ENCODE peak calls at places on chromosome 1, in nine cellular contexts. D is heart right ventricle, X is fibroblast of lung, F is thoracic aorta, A is H9, H is suprapubic skin, C is tibial nerve, L is cardiac muscle cell, S is vagina. J is an unnamed sample.

GRCh38 chr1:47805826-47806450 is 191.2 kb downstream of the TRABD2B start:
- DNase-seq in D (no peak), X (no peak), F (no peak), A (no peak), H (no peak), C (no peak), L (no peak), S (no peak), J (no peak)

GRCh38 chr1:232620356-232620841 is 9.5 kb downstream of the SIPA1L2 start:
- DNase-seq in D (no peak), X (peak; percentile 81), F (no peak), A (peak; percentile 50), H (no peak), C (no peak), L (peak; percentile 90), S (no peak), J (no peak)

GRCh38 chr1:223077434-223077833 is 65.6 kb downstream of the TLR5 start:
- DNase-seq in D (peak; percentile 50), X (no peak), F (no peak), A (peak; percentile 64), H (no peak), C (no peak), L (no peak), S (no peak), J (no peak)

GRCh38 chr1:40736085-40736531 is 44.6 kb downstream of the NFYC start:
- DNase-seq in D (no peak), X (peak; percentile 86), F (no peak), A (no peak), H (no peak), C (no peak), L (peak; percentile 54), S (no peak), J (no peak)

GRCh38 chr1:201444792-201445191 is 23.3 kb upstream of the TNNI1 start:
- DNase-seq in D (no peak), X (peak; percentile 68), F (no peak), A (peak; percentile 30), H (no peak), C (no peak), L (no peak), S (no peak), J (no peak)

GRCh38 chr1:241834733-241835377 is 13.1 kb upstream of the EXO1 start:
- DNase-seq in D (no peak), X (peak; percentile 59), F (no peak), A (no peak), H (no peak), C (no peak), L (peak; percentile 39), S (no peak), J (no peak)

GRCh38 chr1:236143104-236143948 is 987 bp downstream of the GPR137B start:
- DNase-seq in D (peak; percentile 33), X (peak; percentile 57), F (no peak), A (no peak), H (no peak), C (no peak), L (no peak), S (no peak), J (no peak)

GRCh38 chr1:35180776-35181374 is 12.1 kb downstream of the SFPQ start:
- DNase-seq in D (no peak), X (peak; percentile 60), F (no peak), A (no peak), H (no peak), C (no peak), L (no peak), S (no peak), J (no peak)

GRCh38 chr1:205852969-205853368 is 3.0 kb upstream of the PM20D1 start:
- DNase-seq in D (no peak), X (no peak), F (no peak), A (no peak), H (no peak), C (no peak), L (no peak), S (no peak), J (no peak)

GRCh38 chr1:205856433-205856832 is 6.5 kb upstream of the PM20D1 start:
- DNase-seq in D (no peak), X (no peak), F (no peak), A (no peak), H (no peak), C (no peak), L (no peak), S (no peak), J (no peak)

GRCh38 chr1:205861540-205861939 is 11.6 kb upstream of the PM20D1 start:
- DNase-seq in D (no peak), X (no peak), F (no peak), A (no peak), H (no peak), C (no peak), L (no peak), S (no peak), J (no peak)

DNA sequence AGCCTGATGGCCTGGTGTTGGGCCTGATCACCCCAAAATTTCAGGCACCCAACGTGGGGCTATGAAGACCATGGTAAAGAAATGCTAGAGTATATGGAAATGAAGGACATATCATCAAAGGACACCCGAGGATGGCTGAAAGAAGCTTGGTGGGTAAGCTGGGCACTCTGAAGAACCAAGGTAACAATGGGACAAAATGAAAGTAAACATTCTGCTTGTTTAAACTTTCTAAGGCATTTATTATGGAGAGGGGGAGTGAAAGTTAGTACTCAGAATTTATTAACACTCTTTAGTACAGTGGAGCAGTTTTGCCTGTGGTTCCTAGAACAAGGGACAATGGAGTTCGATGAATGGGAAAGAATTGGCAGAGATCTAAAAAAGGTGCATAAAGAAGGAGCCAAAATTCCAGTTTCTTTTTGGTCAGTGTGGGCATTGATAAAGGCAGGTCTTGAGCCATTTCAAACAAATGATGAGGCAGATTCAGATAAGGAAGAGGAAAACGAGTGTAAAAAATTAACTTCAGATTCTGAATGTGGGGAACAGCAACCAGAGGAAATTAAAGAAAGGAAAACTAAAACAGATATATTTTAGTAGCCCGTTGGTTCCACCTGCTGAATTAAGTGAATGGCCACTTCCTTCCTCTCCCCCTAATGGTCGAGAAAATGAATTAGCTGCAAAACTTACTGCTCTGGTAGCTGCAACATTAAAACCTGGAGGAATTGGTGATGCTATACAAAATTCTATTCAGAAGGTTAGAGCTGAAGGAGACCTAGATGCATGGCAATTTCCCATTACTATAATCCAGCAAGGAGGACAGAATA is 8.4 kb upstream of the PM20D1 start:
- DNase-seq in D (no peak), X (no peak), F (no peak), A (no peak), H (no peak), C (no peak), L (no peak), S (no peak), J (no peak)
- TF ChIP-seq CTCF in D (no peak), X (no peak), F (no peak), A (no peak), H (no peak), C (no peak), L (peak; percentile 5), S (no peak), J (no peak)

GRCh38 chr1:55070765-55071164 is 31.4 kb downstream of the PCSK9 start:
- DNase-seq in D (no peak), X (no peak), F (no peak), A (peak; percentile 30), H (no peak), C (no peak), L (no peak), S (no peak), J (no peak)

GRCh38 chr1:55073187-55073916 is 34.0 kb downstream of the PCSK9 start:
- DNase-seq in D (no peak), X (no peak), F (no peak), A (no peak), H (no peak), C (no peak), L (no peak), S (no peak), J (no peak)

GRCh38 chr1:55070291-55070690 is 30.9 kb downstream of the PCSK9 start:
- DNase-seq in D (no peak), X (no peak), F (no peak), A (no peak), H (no peak), C (no peak), L (no peak), S (no peak), J (no peak)

GRCh38 chr1:55069280-55069679 is 29.9 kb downstream of the PCSK9 start:
- DNase-seq in D (no peak), X (no peak), F (no peak), A (peak; percentile 31), H (no peak), C (no peak), L (no peak), S (no peak), J (no peak)

DNA sequence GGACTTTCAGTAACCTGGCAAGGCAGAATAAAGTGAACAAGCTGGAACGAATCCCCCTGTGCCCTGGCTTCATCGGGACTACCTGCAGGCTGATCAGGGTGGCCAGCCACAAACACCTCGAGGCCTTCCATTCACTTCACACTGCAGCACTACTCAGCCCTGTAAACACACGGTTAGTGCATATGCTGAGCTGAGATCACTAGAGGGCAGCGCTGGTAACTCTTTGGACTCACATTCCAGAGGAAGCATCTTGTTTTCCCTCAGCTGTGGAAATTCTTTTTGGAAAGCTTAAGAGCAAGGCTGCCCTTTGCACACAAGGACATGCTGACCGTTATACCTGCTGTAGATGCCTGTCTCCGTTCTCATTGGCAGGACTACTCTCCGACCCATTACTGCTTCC is 32.1 kb downstream of the PCSK9 start:
- DNase-seq in D (no peak), X (peak; percentile 47), F (no peak), A (peak; percentile 78), H (no peak), C (no peak), L (peak; percentile 79), S (no peak), J (no peak)
- H3K27ac ChIP-seq in D (no peak overlapping the region), X (no peak overlapping the region), F (no peak overlapping the region), A (no peak overlapping the region), H (no peak overlapping the region), C (no peak overlapping the region), L (peak overlapping the region; percentile 31), S (no peak overlapping the region), J (no peak overlapping the region)

GRCh38 chr1:4494558-4494957 is 159.9 kb upstream of the AJAP1 start:
- DNase-seq in D (peak; percentile 25), X (no peak), F (no peak), A (peak; percentile 63), H (no peak), C (no peak), L (no peak), S (no peak), J (no peak)
- H3K9me3 ChIP-seq in D (no peaks in the 10 kb centered on the region), X (no peaks in the 10 kb centered on the region), F (no peaks in the 10 kb centered on the region), A (no peaks in the 10 kb centered on the region), H (no peaks in the 10 kb centered on the region), C (no peaks in the 10 kb centered on the region), L (no peaks in the 10 kb centered on the region), S (no peaks in the 10 kb centered on the region), J (no peaks in the 10 kb centered on the region)

DNA sequence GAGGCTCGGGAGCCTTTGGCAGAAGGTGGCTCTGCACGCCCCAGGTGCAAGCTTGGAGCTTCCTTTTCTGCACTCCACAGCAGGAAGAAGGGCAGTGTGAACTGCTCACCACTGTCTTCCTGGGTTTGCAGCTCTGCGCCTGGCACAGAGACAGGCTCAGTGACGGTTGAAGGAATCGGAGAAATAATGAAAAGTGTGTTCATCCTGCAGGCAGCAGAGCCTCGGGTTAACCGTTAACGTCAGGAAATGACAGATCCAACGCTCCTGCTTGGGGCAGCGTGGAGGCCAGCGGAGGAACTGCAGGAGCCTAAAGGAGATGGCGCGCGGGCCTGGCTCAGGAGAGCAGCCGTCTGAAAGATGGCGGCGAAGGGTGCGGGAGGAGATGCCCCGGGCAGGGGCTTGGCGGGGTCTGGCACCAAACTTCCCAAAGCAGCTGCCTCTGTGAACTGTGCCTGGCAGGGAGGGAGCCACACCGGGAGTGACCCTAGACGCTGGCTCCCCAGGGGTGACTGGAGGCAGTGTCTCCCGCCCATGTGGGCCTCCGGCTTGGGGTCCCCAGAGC is 10.9 kb upstream of the SAMD11 start:
- DNase-seq in D (no peak), X (peak; percentile 40), F (no peak), A (peak; percentile 68), H (peak; percentile 57), C (no peak), L (no peak), S (no peak), J (no peak)
- TF ChIP-seq CTCF in D (no peak), X (no peak), F (no peak), A (peak; percentile 61), H (no peak), C (no peak), L (peak; percentile 35), S (no peak), J (no peak)

J was measured in CD4-positive, alpha-beta T cell.